ENCODE peak calls at places on chromosomes 3 and 15, in eight cellular contexts. A is T-helper 22 cell, D is HuH-7.5, M is NAMALWA, H is fibroblast of lung, Q is adrenal gland, C is hippocampal formation, S is pulmonary artery endothelial cell. W is an unnamed sample.

GRCh38 chr3:175585898-175586297 is 726.8 kb downstream of the NAALADL2 start:
- DNase-seq in D (no peak), S (no peak), C (no peak), H (peak; percentile 81), M (no peak), A (no peak), Q (no peak), W (no peak)

GRCh38 chr3:101935081-101935480 is 85.8 kb downstream of the NFKBIZ start:
- DNase-seq in S (no peak), H (no peak), Q (no peak), M (no peak), A (no peak), D (no peak), C (no peak), W (no peak)

GRCh38 chr3:37945803-37946530 is 44.6 kb upstream of the VILL start:
- DNase-seq in C (no peak), A (no peak), D (no peak), H (peak; percentile 60), S (peak; percentile 65), M (no peak), Q (no peak), W (no peak)

GRCh38 chr15:76752549-76752948 is 152.6 kb downstream of the SCAPER start:
- DNase-seq in Q (no peak), S (no peak), D (no peak), A (no peak), M (no peak), C (no peak), H (no peak), W (no peak)

GRCh38 chr15:28191832-28192231 is 92.7 kb upstream of the OCA2 start:
- DNase-seq in H (peak; percentile 85), C (peak; percentile 44), M (no peak), S (no peak), Q (peak; percentile 56), D (no peak), A (no peak), W (no peak)

GRCh38 chr3:151169262-151169661 is 33.8 kb downstream of the GPR171 start:
- DNase-seq in C (no peak), D (no peak), M (no peak), S (no peak), H (no peak), Q (no peak), A (no peak), W (no peak)

GRCh38 chr3:7249493-7250076 is 388.7 kb downstream of the GRM7 start:
- DNase-seq in Q (no peak), D (no peak), S (no peak), C (no peak), H (peak; percentile 55), M (no peak), A (no peak), W (no peak)

GRCh38 chr3:62502315-62503300 is 129.3 kb upstream of the FEZF2 start:
- DNase-seq in D (no peak), H (no peak), M (peak; percentile 42), C (no peak), Q (no peak), S (no peak), A (no peak), W (no peak)

GRCh38 chr15:26011916-26012315 is 148.8 kb upstream of the ATP10A start:
- DNase-seq in S (no peak), C (no peak), A (no peak), D (no peak), Q (no peak), M (no peak), H (no peak), W (no peak)

GRCh38 chr15:99387769-99388168 is 136.5 kb downstream of the LRRC28 start:
- DNase-seq in S (no peak), Q (no peak), C (no peak), D (no peak), A (no peak), H (no peak), M (peak; percentile 24), W (no peak)

GRCh38 chr3:56790016-56790950 is 11.5 kb downstream of the ARHGEF3 start:
- DNase-seq in D (no peak), A (no peak), H (no peak), M (no peak), S (no peak), C (no peak), Q (no peak), W (no peak)

GRCh38 chr3:173770796-173771573 is 373.4 kb downstream of the NLGN1 start:
- DNase-seq in S (no peak), A (no peak), M (no peak), H (peak; percentile 10), Q (no peak), D (no peak), C (no peak), W (no peak)

GRCh38 chr3:55036883-55037577 is 109.2 kb upstream of the LRTM1 start:
- DNase-seq in S (no peak), M (no peak), A (no peak), D (no peak), C (no peak), H (peak; percentile 54), Q (no peak), W (no peak)

GRCh38 chr3:63304421-63304820 is 26.3 kb downstream of the SYNPR start:
- DNase-seq in C (no peak), A (no peak), S (no peak), H (no peak), M (no peak), D (no peak), Q (no peak), W (no peak)

GRCh38 chr15:83991163-83991562 is 244.4 kb upstream of the GOLGA6L4 start:
- DNase-seq in Q (no peak), S (no peak), D (no peak), M (no peak), A (no peak), C (no peak), H (no peak), W (no peak)

GRCh38 chr3:125587039-125587664 is 8.1 kb downstream of the OSBPL11 start:
- DNase-seq in H (no peak), S (no peak), Q (no peak), M (no peak), C (no peak), A (no peak), D (no peak), W (no peak)

GRCh38 chr3:18900994-18901393 is 247.3 kb upstream of the KCNH8 start:
- DNase-seq in C (no peak), D (no peak), A (no peak), S (no peak), M (peak; percentile 15), H (peak; percentile 28), Q (no peak), W (no peak)

GRCh38 chr3:1843111-1843510 is 255.6 kb upstream of the CNTN4 start:
- DNase-seq in C (no peak), H (no peak), A (no peak), S (no peak), D (no peak), Q (no peak), M (no peak), W (no peak)

GRCh38 chr3:30752961-30753360 is 141.5 kb downstream of the GADL1 start:
- DNase-seq in C (no peak), M (no peak), A (no peak), Q (no peak), H (peak; percentile 77), S (no peak), D (no peak), W (no peak)

GRCh38 chr3:187319699-187320302 is 28.3 kb upstream of the MASP1 start:
- DNase-seq in S (no peak), M (peak; percentile 82), D (peak; percentile 31), A (peak; percentile 5), Q (peak; percentile 78), C (peak; percentile 32), H (peak; percentile 48), W (peak; percentile 6)

GRCh38 chr3:113668015-113668414 is 28.4 kb downstream of the USF3 start:
- DNase-seq in A (no peak), S (no peak), D (no peak), H (peak; percentile 50), M (peak; percentile 13), C (no peak), Q (no peak), W (no peak)

GRCh38 chr3:13708871-13709595 is 160.1 kb downstream of the FBLN2 start:
- DNase-seq in C (no peak), Q (peak; percentile 1), M (no peak), H (no peak), D (no peak), S (no peak), A (no peak), W (no peak)

GRCh38 chr3:13303410-13303809 is 116.7 kb downstream of the NUP210 start:
- DNase-seq in D (no peak), H (no peak), A (no peak), S (no peak), Q (no peak), M (no peak), C (no peak), W (no peak)

GRCh38 chr3:190435618-190436017 is 14.1 kb downstream of the TMEM207 start:
- DNase-seq in Q (no peak), A (no peak), S (no peak), H (peak; percentile 73), M (no peak), C (no peak), D (no peak), W (no peak)

GRCh38 chr15:82807920-82808633 is 1.4 kb upstream of the WHAMM start:
- DNase-seq in Q (no peak), A (no peak), C (no peak), S (no peak), D (no peak), M (no peak), H (no peak), W (no peak)

GRCh38 chr15:67468431-67468830 is 52.5 kb upstream of the C15orf61 start:
- DNase-seq in Q (no peak), C (peak; percentile 16), M (no peak), D (no peak), S (no peak), H (no peak), A (no peak), W (no peak)

GRCh38 chr15:34039180-34039486 is at the start of gene AVEN:
- DNase-seq in C (no peak), Q (no peak), M (no peak), A (no peak), D (no peak), S (no peak), H (no peak), W (no peak)

GRCh38 chr15:78634251-78635145 is 6.5 kb downstream of the CHRNB4 start:
- DNase-seq in Q (no peak), S (no peak), A (no peak), H (no peak), C (no peak), M (no peak), D (no peak), W (no peak)

GRCh38 chr3:150737874-150738679 is 24.9 kb downstream of the SIAH2 start:
- DNase-seq in H (peak; percentile 65), A (no peak), D (no peak), S (no peak), Q (peak; percentile 77), C (no peak), M (peak; percentile 26), W (peak; percentile 10)

GRCh38 chr15:66842710-66843441 is 140.8 kb downstream of the SMAD6 start:
- DNase-seq in C (no peak), A (no peak), H (peak; percentile 64), S (no peak), Q (peak; percentile 67), D (peak; percentile 96), M (no peak), W (no peak)

GRCh38 chr15:71314956-71315537 is 199.8 kb downstream of the THSD4 start:
- DNase-seq in M (no peak), A (no peak), C (no peak), S (no peak), D (no peak), H (no peak), Q (no peak), W (no peak)

GRCh38 chr3:100537646-100538338 is 45.4 kb downstream of the TMEM45A start:
- DNase-seq in C (no peak), D (no peak), M (no peak), H (no peak), A (no peak), S (no peak), Q (no peak), W (no peak)

GRCh38 chr3:129003578-129004112 is 2.5 kb downstream of the EFCC1 start:
- DNase-seq in D (peak; percentile 88), C (no peak), Q (no peak), S (no peak), M (no peak), A (no peak), H (no peak), W (peak; percentile 39)

GRCh38 chr3:128360243-128360642 is 106.4 kb downstream of the DNAJB8 start:
- DNase-seq in A (no peak), Q (no peak), M (no peak), H (no peak), D (no peak), C (no peak), S (no peak), W (no peak)